ENCODE peak calls at places on chromosome 6, in nine cellular contexts. A is stimulated activated naive CD8-positive, alpha-beta T cell treated with anti-CD3 and anti-CD28 coated beads, Interleukin-15, Interleukin-2, amounts not matched to agents 100 U/mL and 50 U/mL, for 24 hours; F is T1000; T is RWPE1; X is H54; Q is HT1080; V is HT-29; B is hypothalamus; N is AML-193. W is an unnamed sample.

GRCh38 chr6:107634147-107635057 is 144.5 kb downstream of the SOBP start:
- DNase-seq in A (peak), F (no peak), T (no peak), X (no peak), Q (no peak), V (no peak), B (no peak), N (no peak), W (no peak)

GRCh38 chr6:136738178-136739057 is 53.9 kb downstream of the MAP3K5 start:
- DNase-seq in A (no peak), F (no peak), T (no peak), X (no peak), Q (no peak), V (no peak), B (no peak), N (no peak), W (no peak)

GRCh38 chr6:70310063-70310694 is 7.3 kb upstream of the COL9A1 start:
- DNase-seq in A (no peak), F (no peak), T (peak), X (no peak), Q (peak), V (peak), B (no peak), N (peak), W (no peak)

GRCh38 chr6:146546440-146546839 is 2.8 kb downstream of the RAB32 start:
- DNase-seq in A (no peak), F (no peak), T (peak), X (no peak), Q (peak), V (no peak), B (no peak), N (peak), W (no peak)

GRCh38 chr6:32387946-32388345 is 16.2 kb upstream of the TSBP1 start:
- DNase-seq in A (no peak), F (no peak), T (no peak), X (no peak), Q (no peak), V (peak), B (no peak), N (no peak), W (no peak)

GRCh38 chr6:34027445-34027936 is 118.4 kb downstream of the GRM4 start:
- DNase-seq in A (peak), F (no peak), T (peak), X (peak), Q (peak), V (peak), B (no peak), N (peak), W (no peak)

GRCh38 chr6:43800746-43801488 is 30.9 kb downstream of the VEGFA start:
- DNase-seq in A (no peak), F (no peak), T (no peak), X (no peak), Q (no peak), V (no peak), B (no peak), N (no peak), W (no peak)

GRCh38 chr6:27720607-27721580 is 191.3 kb downstream of the OR2B2 start:
- DNase-seq in A (peak), F (no peak), T (peak), X (peak), Q (peak), V (no peak), B (no peak), N (no peak), W (peak)

GRCh38 chr6:20400476-20401402 is 940 bp upstream of the E2F3 start:
- DNase-seq in A (peak), F (no peak), T (peak), X (peak), Q (peak), V (peak), B (no peak), N (peak), W (no peak)

GRCh38 chr6:29517245-29517644 is 29.5 kb upstream of the MAS1L start:
- DNase-seq in A (no peak), F (no peak), T (no peak), X (no peak), Q (no peak), V (no peak), B (no peak), N (no peak), W (no peak)

GRCh38 chr6:151137441-151137984 is 102.3 kb upstream of the AKAP12 start:
- DNase-seq in A (no peak), F (no peak), T (no peak), X (no peak), Q (no peak), V (no peak), B (no peak), N (no peak), W (no peak)

GRCh38 chr6:137402143-137402542 is 92.1 kb downstream of the OLIG3 start:
- DNase-seq in A (no peak), F (no peak), T (no peak), X (no peak), Q (no peak), V (no peak), B (no peak), N (no peak), W (no peak)

GRCh38 chr6:10180138-10181074 is 234.5 kb downstream of the TFAP2A start:
- DNase-seq in A (no peak), F (no peak), T (no peak), X (no peak), Q (no peak), V (no peak), B (no peak), N (no peak), W (no peak)

GRCh38 chr6:157667211-157668033 is 155.6 kb upstream of the SNX9 start:
- DNase-seq in A (peak), F (peak), T (peak), X (peak), Q (peak), V (peak), B (peak), N (peak), W (peak)

GRCh38 chr6:90983462-90983861 is 396.6 kb upstream of the MAP3K7 start:
- DNase-seq in A (no peak), F (no peak), T (no peak), X (no peak), Q (no peak), V (no peak), B (no peak), N (no peak), W (no peak)

GRCh38 chr6:121236984-121237383 is 97.3 kb downstream of the TBC1D32 start:
- DNase-seq in A (no peak), F (no peak), T (no peak), X (no peak), Q (no peak), V (no peak), B (no peak), N (no peak), W (no peak)